ENCODE peak calls at places on chromosomes 4 and X, in seven cellular contexts. V is dermis microvascular lymphatic vessel endothelial cell; A is NCI-H774; P is GM12865; K is NCI-H1436 treated with DMSO at 0.1 percent for 48 hours; G is colonic mucosa; W is effector memory CD8-positive, alpha-beta T cell. Q is an unnamed sample.

GRCh38 chr4:184310881-184311709 is 93.4 kb upstream of the ENPP6 start:
- DNase-seq in V (no peak), A (no peak), P (peak), K (no peak), G (peak), W (no peak), Q (no peak)

GRCh38 chr4:47017081-47017480 is 14.3 kb upstream of the GABRB1 start:
- DNase-seq in V (no peak), A (no peak), P (no peak), K (no peak), G (no peak), W (no peak), Q (no peak)

GRCh38 chrX:72676465-72676864 is 37.6 kb downstream of the PHKA1 start:
- DNase-seq in V (no peak), A (no peak), P (no peak), K (no peak), G (no peak), W (no peak), Q (no peak)

GRCh38 chr4:152626790-152627189 is 53.0 kb downstream of the TMEM154 start:
- DNase-seq in V (no peak), A (no peak), P (no peak), K (no peak), G (no peak), W (no peak), Q (no peak)

GRCh38 chr4:173522160-173522873 is 7.7 kb downstream of the HAND2 start:
- DNase-seq in V (no peak), A (no peak), P (no peak), K (no peak), G (peak), W (no peak), Q (no peak)

GRCh38 chrX:46686003-46686645 is 72.8 kb downstream of the SLC9A7 start:
- DNase-seq in V (peak), A (no peak), P (peak), K (no peak), G (peak), W (peak), Q (peak)

GRCh38 chr4:95304898-95305297 is 243.9 kb downstream of the UNC5C start:
- DNase-seq in V (no peak), A (no peak), P (no peak), K (no peak), G (no peak), W (no peak), Q (no peak)

GRCh38 chrX:53186363-53186762 is 38.6 kb downstream of the KDM5C start:
- DNase-seq in V (no peak), A (no peak), P (no peak), K (no peak), G (no peak), W (no peak), Q (no peak)

GRCh38 chr4:146371812-146372211 is 149.9 kb downstream of the SLC10A7 start:
- DNase-seq in V (no peak), A (no peak), P (no peak), K (no peak), G (no peak), W (no peak), Q (no peak)

GRCh38 chrX:48468693-48469691 is 1.1 kb downstream of the SLC38A5 start:
- DNase-seq in V (no peak), A (no peak), P (peak), K (no peak), G (peak), W (peak), Q (peak)

GRCh38 chrX:56253832-56254703 is 21.9 kb downstream of the KLF8 start:
- DNase-seq in V (no peak), A (no peak), P (no peak), K (no peak), G (no peak), W (no peak), Q (no peak)